ENCODE peak calls at places on chromosomes 11 and 22, in nine cellular contexts. H is NB4; A is activated effector memory CD4-positive, alpha-beta T cell treated with anti-CD3 and anti-CD28 coated beads, Interleukin-2, amount 50 U/mL, for 16 hours; T is NCI-H1105; I is NCI-H524 treated with DMSO at 0.1 percent for 48 hours; Z is GM23338; B is DMS153; Y is activated T-cell treated with anti-CD3 and anti-CD28 coated beads for 24 hours; V is mesenchymal stem cell. G is an unnamed sample.
A peak's percentile ranks its signal among the peaks of the same experiment; 100 is the strongest.

GRCh38 chr11:965206-965775 is 39.6 kb downstream of the AP2A2 start:
- DNase-seq in Y (no peak), H (no peak), I (no peak), T (no peak), V (no peak), B (no peak), Z (no peak), A (no peak), G (no peak)

GRCh38 chr11:114166897-114167323 is 107.4 kb downstream of the ZBTB16 start:
- DNase-seq in I (no peak), Y (no peak), H (peak; percentile 82), T (peak; percentile 88), Z (no peak), V (peak; percentile 78), B (peak; percentile 14), A (no peak), G (peak; percentile 80)

GRCh38 chr11:44464741-44465140 is 100.7 kb upstream of the CD82 start:
- DNase-seq in I (no peak), T (no peak), V (no peak), Z (peak; percentile 62), A (no peak), Y (no peak), B (peak; percentile 27), H (peak; percentile 11), G (no peak)

GRCh38 chr11:131370901-131371790 is 731 bp downstream of the NTM start:
- DNase-seq in I (no peak), Y (no peak), B (no peak), Z (no peak), H (no peak), V (no peak), T (peak; percentile 25), A (no peak), G (no peak)

GRCh38 chr11:132638421-132638820 is 893.9 kb downstream of the OPCML start:
- DNase-seq in I (no peak), Z (no peak), T (no peak), B (no peak), A (no peak), Y (no peak), V (no peak), H (no peak), G (no peak)

GRCh38 chr22:29072979-29073617 is at the start of gene KREMEN1:
- DNase-seq in V (no peak), Z (no peak), A (no peak), T (no peak), B (no peak), H (peak; percentile 9), Y (no peak), I (no peak), G (no peak)

GRCh38 chr11:66002648-66003225 is 434 bp downstream of the BANF1 start:
- DNase-seq in V (peak; percentile 50), H (no peak), A (no peak), T (no peak), B (no peak), Z (peak; percentile 39), Y (no peak), I (no peak), G (no peak)

GRCh38 chr22:29856496-29856895 is 18.4 kb upstream of the ASCC2 start:
- DNase-seq in V (no peak), A (no peak), Z (no peak), H (no peak), I (no peak), T (no peak), Y (no peak), B (no peak), G (no peak)

GRCh38 chr22:35839811-35840739 is 122.4 kb downstream of the APOL5 start:
- DNase-seq in V (peak; percentile 98), I (peak; percentile 94), B (peak; percentile 95), A (no peak), Z (peak; percentile 96), H (peak; percentile 8), T (peak; percentile 92), Y (no peak), G (peak; percentile 96)